ENCODE peak calls at places on chromosomes 2 and 18, in nine cellular contexts. C, P, X, N, D, G, S, F and J are unnamed samples.

GRCh38 chr2:2104331-2104730 is 226.7 kb downstream of the MYT1L start:
- DNase-seq in C (no peak), D (no peak), N (no peak), S (no peak), G (no peak), X (no peak), P (no peak), F (no peak), J (no peak)

GRCh38 chr2:80030135-80030534 is 274.4 kb downstream of the LRRTM1 start:
- DNase-seq in N (no peak), X (no peak), D (no peak), P (no peak), F (no peak), G (no peak), S (no peak), C (no peak), J (no peak)

GRCh38 chr2:167510071-167510759 is 621.9 kb downstream of the XIRP2 start:
- DNase-seq in N (no peak), X (no peak), S (no peak), G (no peak), F (peak), C (no peak), D (no peak), P (no peak), J (no peak)

GRCh38 chr2:27723372-27724144 is 48.0 kb upstream of the MRPL33 start:
- DNase-seq in N (peak), C (peak), F (peak), S (no peak), G (no peak), P (peak), D (peak), X (peak), J (peak)

GRCh38 chr2:231317579-231317978 is 77.9 kb upstream of the B3GNT7 start:
- DNase-seq in D (no peak), S (no peak), F (no peak), X (no peak), G (no peak), N (no peak), C (no peak), P (no peak), J (no peak)

GRCh38 chr2:70084973-70085710 is 2.1 kb upstream of the PCBP1 start:
- DNase-seq in F (no peak), G (no peak), P (peak), X (no peak), D (peak), C (peak), N (peak), S (no peak), J (peak)

GRCh38 chr2:188527110-188527509 is 235.4 kb downstream of the GULP1 start:
- DNase-seq in F (no peak), D (no peak), P (no peak), G (no peak), C (no peak), S (no peak), N (no peak), X (no peak), J (no peak)

GRCh38 chr18:50711401-50711800 is 108.4 kb downstream of the MRO start:
- DNase-seq in G (no peak), X (no peak), N (no peak), C (no peak), S (peak), P (no peak), F (no peak), D (no peak), J (no peak)

GRCh38 chr2:220682616-220683015 is 889.5 kb downstream of the EPHA4 start:
- DNase-seq in C (no peak), G (no peak), N (no peak), S (no peak), F (no peak), X (no peak), P (no peak), D (no peak), J (no peak)

GRCh38 chr2:10289891-10290290 is 12.8 kb upstream of the HPCAL1 start:
- DNase-seq in P (no peak), F (no peak), G (no peak), D (no peak), X (no peak), S (no peak), C (no peak), N (no peak), J (no peak)

GRCh38 chr2:180571559-180571958 is 408.8 kb upstream of the UBE2E3 start:
- DNase-seq in G (no peak), P (no peak), X (no peak), C (no peak), S (no peak), F (no peak), D (no peak), N (no peak), J (no peak)

GRCh38 chr2:127091148-127091547 is 15.8 kb downstream of the BIN1 start:
- DNase-seq in F (no peak), S (no peak), D (no peak), P (no peak), N (no peak), G (no peak), X (no peak), C (no peak), J (no peak)

GRCh38 chr2:105081006-105081701 is 43.3 kb downstream of the MRPS9 start:
- DNase-seq in C (no peak), D (no peak), G (no peak), N (no peak), X (no peak), P (no peak), S (peak), F (no peak), J (no peak)

GRCh38 chr2:95305341-95306058 is 8.4 kb downstream of the KCNIP3 start:
- DNase-seq in S (no peak), X (no peak), P (peak), D (no peak), N (peak), C (no peak), G (no peak), F (peak), J (no peak)

GRCh38 chr2:1707771-1708351 is 36.5 kb downstream of the PXDN start:
- DNase-seq in S (peak), G (no peak), P (peak), X (no peak), N (no peak), F (no peak), C (peak), D (peak), J (peak)

GRCh38 chr2:12705230-12705629 is 11.5 kb upstream of the TRIB2 start:
- DNase-seq in N (no peak), G (no peak), S (no peak), F (no peak), C (no peak), D (no peak), X (no peak), P (no peak), J (no peak)

GRCh38 chr2:232014681-232015080 is 53.2 kb downstream of the DIS3L2 start:
- DNase-seq in N (no peak), X (no peak), S (no peak), C (no peak), D (no peak), G (no peak), P (no peak), F (no peak), J (no peak)

GRCh38 chr2:102245266-102246151 is 58.7 kb downstream of the IL1RL2 start:
- DNase-seq in N (no peak), X (no peak), S (peak), G (no peak), D (no peak), F (no peak), P (no peak), C (no peak), J (no peak)

GRCh38 chr2:102592601-102593000 is 26.8 kb upstream of the SLC9A2 start:
- DNase-seq in D (no peak), C (no peak), P (peak), F (no peak), N (peak), X (no peak), G (no peak), S (no peak), J (no peak)

GRCh38 chr2:170017848-170018492 is 160.0 kb upstream of the MYO3B start:
- DNase-seq in G (no peak), S (no peak), D (no peak), P (no peak), C (no peak), N (no peak), X (no peak), F (no peak), J (no peak)

GRCh38 chr2:189662674-189663226 is 1.5 kb downstream of the ASNSD1 start:
- DNase-seq in G (no peak), D (no peak), F (no peak), X (no peak), S (peak), P (no peak), C (no peak), N (no peak), J (no peak)

GRCh38 chr2:123747316-123747715 is 277.8 kb upstream of the CNTNAP5 start:
- DNase-seq in X (no peak), G (no peak), S (no peak), F (no peak), D (no peak), C (no peak), N (no peak), P (no peak), J (no peak)

GRCh38 chr2:174992886-174993285 is 12.3 kb downstream of the CHN1 start:
- DNase-seq in G (no peak), D (no peak), X (no peak), N (no peak), C (no peak), S (no peak), F (no peak), P (no peak), J (no peak)

GRCh38 chr18:47883771-47884413 is 46.6 kb downstream of the SMAD2 start:
- DNase-seq in G (no peak), P (no peak), D (no peak), X (no peak), S (no peak), F (no peak), N (no peak), C (no peak), J (no peak)

GRCh38 chr2:220891405-220891804 is 680.7 kb downstream of the EPHA4 start:
- DNase-seq in D (no peak), F (no peak), X (peak), C (no peak), G (no peak), P (no peak), S (no peak), N (no peak), J (no peak)

GRCh38 chr2:43224131-43224570 is 2.3 kb downstream of the ZFP36L2 start:
- DNase-seq in N (peak), G (no peak), S (no peak), D (peak), C (peak), P (peak), X (no peak), F (peak), J (peak)

GRCh38 chr2:219253753-219254589 is at the start of gene TUBA4A:
- DNase-seq in F (peak), X (peak), C (peak), S (peak), N (peak), G (peak), D (peak), P (peak), J (peak)

GRCh38 chr18:59631583-59632181 is 65.5 kb downstream of the CCBE1 start:
- DNase-seq in D (no peak), G (no peak), S (no peak), F (peak), P (no peak), N (no peak), X (peak), C (no peak), J (no peak)
- TF ChIP-seq EP300 in D (no peak), G (no peak), S (no peak), F (no peak), P (no peak), N (no peak), X (no peak), C (no peak), J (no peak)

DNA sequence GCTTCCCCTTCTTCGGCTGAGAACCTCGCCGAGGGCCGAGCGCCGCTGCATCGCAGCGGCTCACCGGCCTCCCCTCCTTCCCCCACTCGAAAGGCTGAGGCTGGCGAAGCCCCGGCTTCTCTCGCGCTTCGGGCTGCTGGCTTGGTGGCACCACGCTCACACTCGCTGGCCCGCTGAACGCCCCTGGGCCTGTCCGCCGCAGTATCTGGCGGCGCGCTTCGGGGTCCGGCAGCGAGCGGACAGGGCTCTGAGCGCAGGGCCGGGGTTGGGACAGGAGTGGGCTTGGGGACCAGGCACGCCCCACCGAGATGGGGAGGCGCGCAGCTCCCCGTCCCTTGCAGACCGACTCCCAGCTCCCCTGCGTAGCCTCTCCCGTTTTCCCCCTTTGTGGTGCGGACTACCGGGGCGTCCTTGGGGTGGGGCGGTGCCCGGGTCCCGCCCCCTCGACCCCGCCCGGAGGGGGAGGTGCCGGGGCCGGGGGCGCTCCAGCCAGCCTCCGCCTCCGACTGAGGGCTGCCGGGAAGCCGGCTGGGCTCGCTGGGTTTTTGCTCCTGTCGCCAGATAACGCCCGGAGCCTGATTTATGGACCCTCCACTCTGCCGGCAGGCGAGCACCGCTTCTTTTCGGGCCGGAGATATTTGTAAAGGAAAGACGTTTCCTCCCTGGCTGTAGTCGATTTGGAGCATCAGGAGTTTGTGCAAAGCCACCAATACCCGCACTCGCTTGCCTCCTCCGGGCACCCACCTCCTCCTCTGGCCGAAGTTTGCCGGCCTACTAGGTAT is 3.8 kb downstream of the GBX2 start:
- DNase-seq in D (no peak), N (no peak), X (no peak), P (no peak), C (peak), G (no peak), S (peak), F (no peak), J (no peak)
- H3K4me3 ChIP-seq in D (peak), N (peak), X (no peak), P (no peak), C (peak), G (peak), S (peak), F (no peak), J (peak)

DNA sequence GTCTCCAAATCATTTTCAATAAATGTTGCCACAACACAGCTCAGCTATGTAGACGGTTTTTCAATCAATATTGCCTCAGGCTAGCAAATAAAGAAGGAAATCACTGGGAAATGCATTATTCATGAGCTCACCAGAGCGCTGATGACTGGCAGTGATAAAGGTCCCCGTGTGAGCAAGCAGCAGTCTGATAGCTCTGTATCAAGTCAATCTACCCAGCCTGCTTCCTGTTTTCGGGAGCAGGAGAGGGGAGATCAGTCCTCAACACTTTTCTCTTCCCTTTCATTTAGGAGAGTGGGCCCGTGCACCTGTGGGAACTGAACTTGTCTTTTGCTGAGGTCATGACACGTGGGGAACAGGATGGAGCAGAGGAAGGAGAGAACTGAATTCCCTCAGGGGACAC is 253.9 kb upstream of the SIX2 start:
- DNase-seq in P (no peak), N (no peak), C (no peak), S (no peak), X (no peak), G (no peak), F (no peak), D (no peak), J (no peak)
- TF ChIP-seq EP300 in P (no peak), N (no peak), C (no peak), S (no peak), X (no peak), G (no peak), F (no peak), D (no peak), J (no peak)

DNA sequence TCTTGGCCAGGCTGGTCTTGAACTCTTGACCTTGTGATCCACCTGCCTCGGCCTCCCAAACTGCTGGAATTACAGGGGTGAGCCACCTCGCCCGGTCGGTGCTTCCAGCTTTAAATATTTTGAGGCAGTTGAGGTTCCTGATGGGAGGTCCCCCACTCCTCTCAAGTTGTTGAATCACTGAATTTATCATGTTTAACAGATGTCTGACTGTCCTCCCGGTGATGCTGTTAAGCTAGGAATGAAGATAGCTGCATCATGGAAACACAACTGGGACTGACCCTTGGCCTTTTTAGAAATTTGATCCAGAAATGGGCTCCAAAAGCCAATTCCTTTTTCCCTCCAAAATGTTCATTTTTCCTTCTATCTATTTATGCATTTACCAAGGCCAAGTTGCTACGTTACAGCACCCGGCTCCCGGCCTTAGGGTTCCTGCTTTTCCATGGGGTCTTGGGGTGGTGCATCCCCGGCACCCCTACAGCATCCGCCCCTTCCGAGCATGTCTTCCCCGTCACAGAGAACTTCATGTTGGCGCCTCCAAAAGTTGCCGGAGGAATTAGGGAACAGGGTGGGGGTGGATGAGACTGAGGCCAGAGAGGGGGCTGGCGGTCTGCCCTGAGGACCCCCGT is 43.9 kb downstream of the PAX8 start:
- DNase-seq in G (no peak), C (no peak), X (no peak), F (no peak), P (no peak), S (no peak), N (no peak), D (no peak), J (no peak)
- H3K4me3 ChIP-seq in G (peak), C (peak), X (no peak), F (no peak), P (no peak), S (peak), N (peak), D (peak), J (peak)

DNA sequence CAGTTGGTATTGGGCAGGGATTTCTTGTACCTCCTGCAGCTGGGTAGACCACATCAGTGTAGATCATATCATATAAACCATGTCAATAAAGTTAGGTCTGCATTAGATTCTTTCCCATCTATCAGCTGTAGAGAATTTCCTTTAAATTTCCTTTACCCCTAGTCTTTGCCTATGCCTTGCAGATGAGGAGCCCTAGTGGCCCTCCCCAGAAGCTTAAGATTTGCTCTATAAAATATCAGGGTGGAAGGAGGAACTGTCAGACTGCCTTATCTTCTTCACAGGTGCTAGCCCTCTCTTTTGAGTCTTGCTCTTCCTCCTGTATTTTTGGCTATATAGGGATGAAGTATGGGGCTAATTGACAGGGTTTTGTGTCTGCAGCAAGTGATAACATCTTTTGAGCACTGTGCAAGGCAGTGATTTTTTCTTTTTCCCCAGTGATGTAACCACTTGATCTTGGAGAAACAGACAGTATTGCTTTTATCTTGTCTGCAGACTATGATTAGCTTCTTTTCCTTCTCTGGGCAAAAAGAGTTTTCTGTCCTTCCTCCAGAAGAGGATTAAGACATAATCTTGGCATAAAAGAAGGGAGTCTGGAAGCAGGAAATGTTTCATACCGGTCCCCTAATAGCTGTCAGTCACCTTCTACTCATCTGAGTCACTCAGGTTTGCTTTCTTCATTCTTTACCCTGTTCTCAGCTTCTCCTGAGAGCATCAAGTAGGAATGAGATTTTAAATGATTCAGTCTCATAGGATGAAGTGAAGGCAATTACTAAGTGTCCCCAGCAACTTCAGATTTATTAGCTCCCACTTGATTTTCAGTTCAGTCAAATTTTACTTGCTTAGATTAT is 286.4 kb downstream of the CDH19 start:
- DNase-seq in D (no peak), S (no peak), N (no peak), F (no peak), C (no peak), G (no peak), X (no peak), P (no peak), J (no peak)
- TF ChIP-seq EP300 in D (no peak), S (no peak), N (no peak), F (no peak), C (no peak), G (no peak), X (no peak), P (no peak), J (no peak)

DNA sequence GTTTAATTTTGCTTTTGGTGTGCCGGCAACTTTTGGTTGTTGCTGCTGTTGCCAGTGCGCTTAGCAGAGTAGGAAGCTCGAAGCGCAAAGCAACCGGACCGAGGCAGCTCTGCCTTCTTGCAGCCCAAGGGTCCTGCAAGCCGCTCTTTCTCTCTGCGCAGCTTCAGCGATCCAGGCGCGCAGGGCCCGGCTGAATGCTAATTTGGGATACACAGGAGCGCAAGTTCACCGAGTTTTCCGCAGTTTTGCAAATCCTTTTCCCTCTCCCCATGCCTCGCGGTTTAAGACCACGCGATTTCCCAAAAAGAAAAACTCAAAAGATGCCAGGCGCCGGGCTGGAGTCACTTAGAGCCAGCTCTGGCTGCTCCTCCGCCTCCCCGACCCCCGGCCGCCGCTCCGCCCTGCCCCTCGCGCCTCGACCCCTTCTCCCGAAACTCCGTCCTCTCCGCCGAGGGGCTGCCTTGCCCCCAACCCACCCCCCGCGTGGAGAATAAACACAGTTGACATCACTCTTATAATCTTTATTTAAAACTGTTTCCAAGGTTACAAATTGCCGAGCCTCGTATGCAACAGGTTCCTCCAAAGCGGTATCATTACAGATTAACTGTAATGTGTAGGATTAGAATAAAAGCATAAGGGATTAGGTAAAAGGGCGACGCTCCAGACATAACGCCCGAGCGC is 13.4 kb upstream of the SIX3 start:
- DNase-seq in C (no peak), D (no peak), S (no peak), F (no peak), N (no peak), X (no peak), G (no peak), P (no peak), J (no peak)
- H3K4me3 ChIP-seq in C (peak), D (no peak), S (no peak), F (no peak), N (peak), X (no peak), G (peak), P (no peak), J (no peak)

GRCh38 chr18:3016584-3017292 is 3.8 kb upstream of the LPIN2 start:
- DNase-seq in P (no peak), X (no peak), F (no peak), C (no peak), N (no peak), G (no peak), D (peak), S (no peak), J (no peak)
- TF ChIP-seq EP300 in P (no peak), X (no peak), F (no peak), C (no peak), N (no peak), G (no peak), D (no peak), S (no peak), J (no peak)